ENCODE peak calls at places on chromosomes 11 and 22, in four cellular contexts. One of them, this sample, is unnamed.

GRCh38 chr22:44119669-44120313 is 60.9 kb upstream of the PARVG start:
- DNase-seq in fibroblast of mammary gland: no peak
- DNase-seq in fibroblast of lung: no peak
- DNase-seq in Peyer's patch: no peak
- DNase-seq in this sample: no peak

GRCh38 chr22:29032014-29032475 is 29.6 kb downstream of the C22orf31 start:
- DNase-seq in fibroblast of mammary gland: no peak
- DNase-seq in fibroblast of lung: no peak
- DNase-seq in Peyer's patch: no peak
- DNase-seq in this sample: no peak

GRCh38 chr11:93000511-93001476 is 31.3 kb downstream of the MTNR1B start:
- DNase-seq in fibroblast of mammary gland: peak
- DNase-seq in fibroblast of lung: peak
- DNase-seq in Peyer's patch: no peak
- DNase-seq in this sample: peak

GRCh38 chr11:100789500-100789899 is 102.4 kb downstream of the ARHGAP42 start:
- DNase-seq in fibroblast of mammary gland: peak
- DNase-seq in fibroblast of lung: peak
- DNase-seq in Peyer's patch: peak
- DNase-seq in this sample: no peak

GRCh38 chr11:36268337-36268931 is 20.8 kb downstream of the COMMD9 start:
- DNase-seq in fibroblast of mammary gland: no peak
- DNase-seq in fibroblast of lung: no peak
- DNase-seq in Peyer's patch: no peak
- DNase-seq in this sample: no peak

GRCh38 chr22:41857160-41857859 is 24.4 kb downstream of the SREBF2 start:
- DNase-seq in fibroblast of mammary gland: peak
- DNase-seq in fibroblast of lung: peak
- DNase-seq in Peyer's patch: peak
- DNase-seq in this sample: peak

GRCh38 chr22:38882480-38882879 is 10.5 kb upstream of the CBX6 start:
- DNase-seq in fibroblast of mammary gland: peak
- DNase-seq in fibroblast of lung: no peak
- DNase-seq in Peyer's patch: no peak
- DNase-seq in this sample: peak

GRCh38 chr11:75508051-75508561 is 17.6 kb downstream of the GDPD5 start:
- DNase-seq in fibroblast of mammary gland: no peak
- DNase-seq in fibroblast of lung: no peak
- DNase-seq in Peyer's patch: peak
- DNase-seq in this sample: no peak

GRCh38 chr22:49575703-49576081 is 252.0 kb downstream of the BRD1 start:
- DNase-seq in fibroblast of mammary gland: no peak
- DNase-seq in fibroblast of lung: no peak
- DNase-seq in Peyer's patch: peak
- DNase-seq in this sample: no peak

DNA sequence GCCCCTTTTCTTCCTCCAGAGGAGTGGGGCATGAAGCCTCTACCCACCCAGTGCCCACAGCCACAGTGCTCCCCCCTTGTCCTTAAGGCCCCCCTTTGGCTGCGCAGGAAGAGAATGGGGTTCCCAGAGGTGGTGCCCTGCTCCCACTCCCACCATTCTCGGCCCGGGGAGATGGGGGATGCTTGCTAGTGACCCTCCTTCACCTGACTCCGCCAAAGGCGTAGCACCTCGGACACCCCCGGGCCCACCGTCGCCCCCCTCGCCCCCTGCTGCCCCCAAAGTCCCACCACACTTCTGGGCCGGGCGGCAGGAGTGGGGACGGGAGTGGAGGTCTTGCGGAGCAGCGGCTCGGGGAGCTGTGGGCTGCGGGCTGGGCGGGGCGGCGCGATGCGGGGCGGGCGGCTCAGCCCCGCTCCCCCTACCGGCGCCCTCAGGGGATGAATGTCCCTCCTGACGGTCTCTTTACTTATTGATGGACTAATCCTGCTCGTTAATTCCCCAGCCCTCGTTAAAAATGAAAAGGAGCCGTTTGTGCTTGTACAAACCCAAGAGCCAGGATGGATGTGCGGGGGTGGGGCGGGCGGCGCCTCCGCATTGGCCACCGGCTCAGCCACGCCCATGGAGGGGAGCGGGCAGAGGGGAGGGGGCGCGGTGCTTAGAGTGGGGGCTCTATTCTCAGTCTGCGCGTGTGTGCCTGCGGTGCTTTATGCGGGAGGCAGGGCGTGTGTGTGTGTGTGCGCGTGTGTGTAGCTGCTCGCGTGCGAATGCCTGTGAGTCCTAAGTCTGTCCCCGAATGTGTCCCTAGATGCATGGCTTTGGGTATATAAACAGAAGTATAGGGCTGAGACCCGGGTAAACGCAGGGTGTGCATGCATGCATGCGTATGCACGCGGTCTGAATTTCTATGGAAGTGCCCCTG is 25.6 kb downstream of the SYT7 start:
- DNase-seq in fibroblast of mammary gland: no peak
- DNase-seq in fibroblast of lung: no peak
- DNase-seq in Peyer's patch: no peak
- DNase-seq in this sample: no peak
- TF ChIP-seq CTCF in fibroblast of mammary gland: peak
- TF ChIP-seq CTCF in fibroblast of lung: no peak
- TF ChIP-seq CTCF in Peyer's patch: no peak
- TF ChIP-seq CTCF in this sample: no peak

GRCh38 chr11:15826826-15827225 is 529.5 kb downstream of the SOX6 start:
- DNase-seq in fibroblast of mammary gland: peak
- DNase-seq in fibroblast of lung: no peak
- DNase-seq in Peyer's patch: peak
- DNase-seq in this sample: no peak
- TF ChIP-seq CTCF in fibroblast of mammary gland: peak
- TF ChIP-seq CTCF in fibroblast of lung: peak
- TF ChIP-seq CTCF in Peyer's patch: peak
- TF ChIP-seq CTCF in this sample: peak

GRCh38 chr11:11618973-11619435 is 2.8 kb downstream of the GALNT18 start:
- DNase-seq in fibroblast of mammary gland: no peak
- DNase-seq in fibroblast of lung: no peak
- DNase-seq in Peyer's patch: no peak
- DNase-seq in this sample: no peak
- TF ChIP-seq CTCF in fibroblast of mammary gland: no peak
- TF ChIP-seq CTCF in fibroblast of lung: no peak
- TF ChIP-seq CTCF in Peyer's patch: no peak
- TF ChIP-seq CTCF in this sample: no peak

GRCh38 chr11:17734986-17735822 is 623 bp downstream of the KCNC1 start:
- DNase-seq in fibroblast of mammary gland: peak
- DNase-seq in fibroblast of lung: peak
- DNase-seq in Peyer's patch: peak
- DNase-seq in this sample: peak

GRCh38 chr11:17738350-17739207 is 4.0 kb downstream of the KCNC1 start:
- DNase-seq in fibroblast of mammary gland: no peak
- DNase-seq in fibroblast of lung: no peak
- DNase-seq in Peyer's patch: peak
- DNase-seq in this sample: no peak

GRCh38 chr11:17734418-17734911 is at the start of gene KCNC1:
- DNase-seq in fibroblast of mammary gland: peak
- DNase-seq in fibroblast of lung: peak
- DNase-seq in Peyer's patch: peak
- DNase-seq in this sample: peak

GRCh38 chr11:17736921-17737817 is 2.6 kb downstream of the KCNC1 start:
- DNase-seq in fibroblast of mammary gland: no peak
- DNase-seq in fibroblast of lung: no peak
- DNase-seq in Peyer's patch: peak
- DNase-seq in this sample: no peak

DNA sequence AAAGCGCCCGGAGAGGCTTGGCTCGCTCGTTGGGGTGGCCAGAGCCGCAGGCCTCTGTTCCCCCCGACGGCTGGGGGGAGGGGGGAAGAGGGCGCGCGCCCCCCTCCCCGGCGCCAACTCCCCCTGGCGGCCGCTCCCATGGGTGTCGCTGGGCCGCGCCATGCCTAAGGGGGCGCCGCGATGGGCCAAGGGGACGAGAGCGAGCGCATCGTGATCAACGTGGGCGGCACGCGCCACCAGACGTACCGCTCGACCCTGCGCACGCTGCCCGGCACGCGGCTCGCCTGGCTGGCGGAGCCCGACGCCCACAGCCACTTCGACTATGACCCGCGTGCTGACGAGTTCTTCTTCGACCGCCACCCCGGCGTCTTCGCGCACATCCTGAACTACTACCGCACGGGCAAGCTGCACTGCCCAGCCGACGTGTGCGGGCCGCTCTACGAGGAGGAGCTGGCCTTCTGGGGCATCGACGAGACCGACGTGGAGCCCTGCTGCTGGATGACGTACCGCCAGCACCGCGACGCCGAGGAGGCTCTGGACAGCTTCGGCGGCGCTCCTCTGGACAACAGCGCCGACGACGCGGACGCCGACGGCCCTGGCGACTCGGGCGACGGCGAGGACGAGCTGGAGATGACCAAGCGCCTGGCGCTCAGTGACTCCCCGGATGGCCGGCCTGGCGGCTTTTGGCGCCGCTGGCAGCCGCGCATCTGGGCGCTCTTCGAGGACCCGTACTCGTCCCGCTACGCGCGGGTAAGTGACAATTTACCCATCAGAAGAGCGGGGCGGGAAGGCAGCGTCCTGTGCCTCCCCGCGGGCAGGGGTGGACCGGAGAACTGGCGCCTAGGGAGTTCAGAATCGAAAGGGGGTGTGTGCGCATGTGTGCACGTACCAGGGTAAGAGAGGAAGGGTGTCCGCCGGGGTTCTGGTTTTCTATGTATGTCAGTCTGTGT is 1.5 kb downstream of the KCNC1 start:
- DNase-seq in fibroblast of mammary gland: no peak
- DNase-seq in fibroblast of lung: no peak
- DNase-seq in Peyer's patch: peak
- DNase-seq in this sample: no peak
- TF ChIP-seq CTCF in fibroblast of mammary gland: no peak
- TF ChIP-seq CTCF in fibroblast of lung: peak
- TF ChIP-seq CTCF in Peyer's patch: no peak
- TF ChIP-seq CTCF in this sample: no peak

GRCh38 chr11:79077684-79078379 is 363.0 kb downstream of the TENM4 start:
- DNase-seq in fibroblast of mammary gland: no peak
- DNase-seq in fibroblast of lung: no peak
- DNase-seq in Peyer's patch: no peak
- DNase-seq in this sample: no peak

GRCh38 chr11:79078999-79079398 is 361.8 kb downstream of the TENM4 start:
- DNase-seq in fibroblast of mammary gland: no peak
- DNase-seq in fibroblast of lung: no peak
- DNase-seq in Peyer's patch: peak
- DNase-seq in this sample: no peak

GRCh38 chr11:79074547-79074946 is 366.3 kb downstream of the TENM4 start:
- DNase-seq in fibroblast of mammary gland: no peak
- DNase-seq in fibroblast of lung: no peak
- DNase-seq in Peyer's patch: no peak
- DNase-seq in this sample: no peak

GRCh38 chr11:79080506-79080905 is 360.3 kb downstream of the TENM4 start:
- DNase-seq in fibroblast of mammary gland: peak
- DNase-seq in fibroblast of lung: no peak
- DNase-seq in Peyer's patch: no peak
- DNase-seq in this sample: peak

GRCh38 chr11:79076526-79077115 is 364.2 kb downstream of the TENM4 start:
- DNase-seq in fibroblast of mammary gland: peak
- DNase-seq in fibroblast of lung: no peak
- DNase-seq in Peyer's patch: peak
- DNase-seq in this sample: peak
- TF ChIP-seq CTCF in fibroblast of mammary gland: peak
- TF ChIP-seq CTCF in fibroblast of lung: peak
- TF ChIP-seq CTCF in Peyer's patch: peak
- TF ChIP-seq CTCF in this sample: peak

GRCh38 chr11:60783911-60784310 is 1.2 kb upstream of the MS4A10 start:
- DNase-seq in fibroblast of mammary gland: no peak
- DNase-seq in fibroblast of lung: no peak
- DNase-seq in Peyer's patch: no peak
- DNase-seq in this sample: no peak

GRCh38 chr11:60785806-60786361 is 751 bp downstream of the MS4A10 start:
- DNase-seq in fibroblast of mammary gland: peak
- DNase-seq in fibroblast of lung: peak
- DNase-seq in Peyer's patch: no peak
- DNase-seq in this sample: peak

GRCh38 chr11:60788401-60789110 is 3.4 kb downstream of the MS4A10 start:
- DNase-seq in fibroblast of mammary gland: no peak
- DNase-seq in fibroblast of lung: no peak
- DNase-seq in Peyer's patch: no peak
- DNase-seq in this sample: no peak

GRCh38 chr11:60785136-60785535 is at the start of gene MS4A10:
- DNase-seq in fibroblast of mammary gland: no peak
- DNase-seq in fibroblast of lung: no peak
- DNase-seq in Peyer's patch: peak
- DNase-seq in this sample: no peak

GRCh38 chr11:60786811-60787567 is 1.9 kb downstream of the MS4A10 start:
- DNase-seq in fibroblast of mammary gland: peak
- DNase-seq in fibroblast of lung: peak
- DNase-seq in Peyer's patch: peak
- DNase-seq in this sample: peak
- TF ChIP-seq CTCF in fibroblast of mammary gland: no peak
- TF ChIP-seq CTCF in fibroblast of lung: no peak
- TF ChIP-seq CTCF in Peyer's patch: no peak
- TF ChIP-seq CTCF in this sample: no peak

GRCh38 chr11:124070906-124071621 is 29.9 kb upstream of the OR10G7 start:
- DNase-seq in fibroblast of mammary gland: peak
- DNase-seq in fibroblast of lung: peak
- DNase-seq in Peyer's patch: peak
- DNase-seq in this sample: peak
- TF ChIP-seq CTCF in fibroblast of mammary gland: peak
- TF ChIP-seq CTCF in fibroblast of lung: peak
- TF ChIP-seq CTCF in Peyer's patch: peak
- TF ChIP-seq CTCF in this sample: peak

This sample was measured in AG10803.